ENCODE peak calls at places on chromosomes 4 and X, in five cellular contexts. One of them, this sample, is unnamed.

GRCh38 chr4:106898621-106899230 is 137.4 kb downstream of the DKK2 start:
- DNase-seq in body of pancreas: no peak
- DNase-seq in GM12865: peak; percentile 59
- DNase-seq in cardiac muscle cell: peak; percentile 81
- DNase-seq in PC-9: peak; percentile 7
- DNase-seq in this sample: no peak

GRCh38 chr4:163380703-163381102 is 37.0 kb downstream of the NPY5R start:
- DNase-seq in cardiac muscle cell: no peak
- DNase-seq in GM12865: no peak
- DNase-seq in body of pancreas: no peak
- DNase-seq in PC-9: no peak
- DNase-seq in this sample: no peak

GRCh38 chr4:173436149-173436579 is 37.2 kb upstream of the SCRG1 start:
- DNase-seq in PC-9: no peak
- DNase-seq in cardiac muscle cell: no peak
- DNase-seq in body of pancreas: no peak
- DNase-seq in GM12865: no peak
- DNase-seq in this sample: no peak

GRCh38 chr4:147754037-147754445 is 22.2 kb downstream of the ARHGAP10 start:
- DNase-seq in PC-9: no peak
- DNase-seq in GM12865: no peak
- DNase-seq in body of pancreas: no peak
- DNase-seq in cardiac muscle cell: no peak
- DNase-seq in this sample: no peak

GRCh38 chrX:124362072-124362471 is 15.7 kb downstream of the SH2D1A start:
- DNase-seq in body of pancreas: no peak
- DNase-seq in GM12865: no peak
- DNase-seq in cardiac muscle cell: no peak
- DNase-seq in PC-9: no peak
- DNase-seq in this sample: no peak

GRCh38 chr4:70183168-70183939 is 12.2 kb upstream of the ODAM start:
- DNase-seq in cardiac muscle cell: peak; percentile 80
- DNase-seq in GM12865: peak; percentile 71
- DNase-seq in PC-9: peak; percentile 7
- DNase-seq in body of pancreas: peak; percentile 39
- DNase-seq in this sample: peak; percentile 0

GRCh38 chr4:145044341-145044740 is 53.7 kb downstream of the ANAPC10 start:
- DNase-seq in PC-9: no peak
- DNase-seq in cardiac muscle cell: no peak
- DNase-seq in GM12865: no peak
- DNase-seq in body of pancreas: no peak
- DNase-seq in this sample: no peak

GRCh38 chr4:97912151-97912550 is 231.1 kb downstream of the STPG2 start:
- DNase-seq in body of pancreas: peak; percentile 17
- DNase-seq in GM12865: no peak
- DNase-seq in cardiac muscle cell: no peak
- DNase-seq in PC-9: no peak
- DNase-seq in this sample: no peak

GRCh38 chrX:132216283-132216682 is 3.0 kb downstream of the RAP2C start:
- DNase-seq in GM12865: no peak
- DNase-seq in body of pancreas: no peak
- DNase-seq in PC-9: no peak
- DNase-seq in cardiac muscle cell: no peak
- DNase-seq in this sample: no peak

DNA sequence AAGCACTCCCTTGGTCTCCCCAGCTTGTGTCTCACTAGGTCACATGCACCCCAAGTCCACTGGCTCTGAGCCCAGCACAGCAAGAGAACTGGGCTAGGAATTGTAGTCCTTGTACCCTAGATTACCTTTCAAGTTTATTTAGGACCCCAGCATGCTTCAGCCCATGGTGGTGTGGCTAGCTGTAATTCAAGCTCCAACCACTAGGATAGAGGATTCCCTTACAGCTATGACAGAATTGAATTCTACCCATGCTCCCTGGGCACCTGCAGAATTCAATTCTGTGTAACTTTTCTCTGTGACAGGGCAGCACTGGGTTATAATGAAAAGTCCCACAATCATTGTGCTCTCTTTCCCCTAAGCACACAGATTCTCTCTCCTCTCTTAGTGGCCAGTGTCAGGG is 253.8 kb upstream of the DMD start:
- DNase-seq in PC-9: no peak
- DNase-seq in GM12865: no peak
- DNase-seq in cardiac muscle cell: no peak
- DNase-seq in body of pancreas: no peak
- DNase-seq in this sample: no peak
- TF ChIP-seq CTCF in PC-9: peak; percentile 21
- TF ChIP-seq CTCF in GM12865: no peak
- TF ChIP-seq CTCF in cardiac muscle cell: no peak
- TF ChIP-seq CTCF in body of pancreas: no peak
- TF ChIP-seq CTCF in this sample: no peak

GRCh38 chrX:57156397-57157049 is 19.3 kb upstream of the SPIN2A start:
- DNase-seq in PC-9: peak; percentile 33
- DNase-seq in body of pancreas: peak; percentile 17
- DNase-seq in cardiac muscle cell: peak; percentile 57
- DNase-seq in GM12865: peak; percentile 7
- DNase-seq in this sample: no peak
- TF ChIP-seq CTCF in PC-9: peak; percentile 67
- TF ChIP-seq CTCF in body of pancreas: no peak
- TF ChIP-seq CTCF in cardiac muscle cell: peak; percentile 40
- TF ChIP-seq CTCF in GM12865: peak; percentile 22
- TF ChIP-seq CTCF in this sample: peak; percentile 33

DNA sequence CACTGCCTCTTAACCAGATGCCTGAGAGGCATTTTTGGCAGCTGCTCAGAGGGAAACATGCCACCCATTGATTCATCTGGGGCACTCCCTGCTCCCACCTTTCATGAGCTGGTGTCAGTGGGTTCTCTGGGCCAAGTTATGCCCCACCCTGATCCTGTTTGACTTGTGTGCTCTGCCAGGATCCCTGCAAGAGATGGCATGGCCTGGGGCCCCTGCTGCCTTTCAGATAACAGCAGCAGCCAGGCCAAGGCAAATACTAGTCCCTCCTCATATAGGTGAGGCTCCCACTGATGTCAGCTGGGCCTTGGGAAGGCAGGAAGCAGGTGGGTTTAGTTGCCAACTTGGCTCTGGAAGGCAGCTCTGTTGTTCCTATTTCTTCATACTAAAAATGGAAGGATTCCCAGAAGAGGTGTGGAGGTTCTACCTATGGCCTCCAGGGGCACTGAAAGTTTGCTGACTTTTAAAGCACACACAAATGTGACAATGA is 192.9 kb upstream of the RBPJ start:
- DNase-seq in GM12865: no peak
- DNase-seq in body of pancreas: peak; percentile 87
- DNase-seq in PC-9: peak; percentile 79
- DNase-seq in cardiac muscle cell: no peak
- DNase-seq in this sample: no peak
- TF ChIP-seq CTCF in GM12865: no peak
- TF ChIP-seq CTCF in body of pancreas: no peak
- TF ChIP-seq CTCF in PC-9: peak; percentile 39
- TF ChIP-seq CTCF in cardiac muscle cell: no peak
- TF ChIP-seq CTCF in this sample: no peak

DNA sequence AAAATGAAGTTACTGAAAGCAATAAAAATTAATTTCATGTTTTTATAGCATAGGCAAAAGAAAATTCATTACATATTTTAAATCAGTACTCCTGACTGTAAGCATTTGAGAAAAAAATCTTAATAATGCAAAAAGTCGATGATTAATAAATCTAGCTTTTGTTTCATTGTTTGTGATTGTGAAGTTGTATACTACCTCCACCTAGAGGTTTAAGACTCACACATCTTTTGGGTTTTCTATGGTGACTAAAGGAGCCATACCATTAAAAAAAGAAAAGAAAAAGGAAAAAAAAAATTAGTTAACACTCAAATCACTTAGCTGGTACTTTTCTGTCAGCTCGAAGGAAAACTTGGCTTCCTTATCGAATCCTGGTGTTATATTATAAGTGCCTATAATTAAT is 2.0 kb downstream of the GABRA2 start:
- DNase-seq in body of pancreas: no peak
- DNase-seq in GM12865: no peak
- DNase-seq in PC-9: no peak
- DNase-seq in cardiac muscle cell: no peak
- DNase-seq in this sample: no peak
- TF ChIP-seq CTCF in body of pancreas: no peak
- TF ChIP-seq CTCF in GM12865: no peak
- TF ChIP-seq CTCF in PC-9: no peak
- TF ChIP-seq CTCF in cardiac muscle cell: no peak
- TF ChIP-seq CTCF in this sample: no peak

GRCh38 chr4:123807866-123808265 is 411.3 kb downstream of the SPRY1 start:
- DNase-seq in GM12865: no peak
- DNase-seq in body of pancreas: no peak
- DNase-seq in cardiac muscle cell: no peak
- DNase-seq in PC-9: no peak
- DNase-seq in this sample: no peak

GRCh38 chr4:123804171-123804721 is 407.7 kb downstream of the SPRY1 start:
- DNase-seq in GM12865: no peak
- DNase-seq in cardiac muscle cell: no peak
- DNase-seq in PC-9: no peak
- DNase-seq in body of pancreas: no peak
- DNase-seq in this sample: no peak

GRCh38 chr4:123806057-123806456 is 409.5 kb downstream of the SPRY1 start:
- DNase-seq in body of pancreas: no peak
- DNase-seq in cardiac muscle cell: no peak
- DNase-seq in PC-9: no peak
- DNase-seq in GM12865: no peak
- DNase-seq in this sample: no peak

GRCh38 chr4:123809864-123810263 is 413.3 kb downstream of the SPRY1 start:
- DNase-seq in body of pancreas: no peak
- DNase-seq in GM12865: no peak
- DNase-seq in PC-9: no peak
- DNase-seq in cardiac muscle cell: no peak
- DNase-seq in this sample: no peak

DNA sequence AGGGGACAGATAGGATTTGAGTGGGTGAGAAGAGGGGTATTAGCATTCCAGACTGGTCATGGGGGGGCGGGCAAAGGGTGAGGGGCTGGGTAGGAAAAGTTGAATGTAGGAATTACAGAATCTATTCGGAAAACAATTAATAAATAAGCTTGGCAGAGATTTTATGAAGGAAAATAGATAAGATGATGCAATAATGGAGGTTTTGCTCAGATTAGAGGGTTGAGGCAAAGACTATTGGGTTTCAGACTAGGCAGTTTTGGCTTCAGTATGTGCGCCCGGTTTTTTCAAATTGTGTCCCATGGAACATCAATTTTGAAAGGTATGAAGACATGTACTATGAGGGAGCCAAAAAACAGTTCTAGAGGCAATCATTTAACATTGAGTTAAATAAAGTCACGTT is 410.6 kb downstream of the SPRY1 start:
- DNase-seq in GM12865: no peak
- DNase-seq in PC-9: no peak
- DNase-seq in cardiac muscle cell: no peak
- DNase-seq in body of pancreas: no peak
- DNase-seq in this sample: no peak
- TF ChIP-seq CTCF in GM12865: no peak
- TF ChIP-seq CTCF in PC-9: no peak
- TF ChIP-seq CTCF in cardiac muscle cell: no peak
- TF ChIP-seq CTCF in body of pancreas: no peak
- TF ChIP-seq CTCF in this sample: no peak

GRCh38 chrX:38768079-38768478 is 33.2 kb upstream of the MID1IP1 start:
- DNase-seq in GM12865: peak; percentile 19
- DNase-seq in PC-9: no peak
- DNase-seq in body of pancreas: peak; percentile 8
- DNase-seq in cardiac muscle cell: no peak
- DNase-seq in this sample: no peak
- TF ChIP-seq CTCF in GM12865: peak; percentile 20
- TF ChIP-seq CTCF in PC-9: no peak
- TF ChIP-seq CTCF in body of pancreas: peak; percentile 32
- TF ChIP-seq CTCF in cardiac muscle cell: peak; percentile 32
- TF ChIP-seq CTCF in this sample: no peak

DNA sequence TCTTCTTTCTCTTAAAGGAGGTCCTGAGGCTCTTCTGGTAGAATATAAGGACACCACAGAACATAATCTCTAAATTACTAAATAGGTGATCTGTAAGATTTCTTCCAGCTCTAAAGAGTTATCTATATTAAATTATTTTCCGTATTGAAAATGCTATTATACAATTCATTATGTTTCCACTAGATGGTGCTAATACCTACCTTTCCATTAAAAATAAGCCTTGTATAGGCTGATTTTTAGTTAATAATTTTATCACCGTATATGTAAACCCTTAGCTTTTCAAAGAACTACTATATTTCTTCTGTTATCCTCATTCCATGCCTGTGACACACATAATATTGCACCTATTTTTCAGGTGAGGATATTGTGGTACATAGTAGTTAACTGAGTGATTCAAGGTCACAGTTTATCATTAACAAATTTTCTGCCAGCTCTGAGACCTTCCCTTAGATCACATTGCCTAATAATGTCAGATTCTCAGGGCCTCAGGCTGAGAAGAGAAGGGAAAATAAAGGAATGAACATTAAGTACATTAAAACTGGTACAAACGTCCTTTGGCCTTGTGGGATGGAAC is 138.8 kb downstream of the TEX11 start:
- DNase-seq in GM12865: no peak
- DNase-seq in body of pancreas: no peak
- DNase-seq in cardiac muscle cell: no peak
- DNase-seq in PC-9: no peak
- DNase-seq in this sample: no peak
- TF ChIP-seq CTCF in GM12865: no peak
- TF ChIP-seq CTCF in body of pancreas: peak; percentile 34
- TF ChIP-seq CTCF in cardiac muscle cell: peak; percentile 18
- TF ChIP-seq CTCF in PC-9: peak; percentile 70
- TF ChIP-seq CTCF in this sample: peak; percentile 29

This sample was measured in GM06990.